ENCODE peak calls at places on chromosomes 12 and 14, in four cellular contexts. One of them, this sample, is unnamed.

GRCh38 chr12:3137814-3138445 is 60.8 kb downstream of the TSPAN9 start:
- DNase-seq in cardiac fibroblast: no peak
- DNase-seq in cardiac muscle cell: no peak
- DNase-seq in right lobe of liver: no peak
- DNase-seq in this sample: no peak

GRCh38 chr12:148676-149416 is 65.1 kb downstream of the SLC6A12 start:
- DNase-seq in cardiac fibroblast: no peak
- DNase-seq in cardiac muscle cell: no peak
- DNase-seq in right lobe of liver: no peak
- DNase-seq in this sample: no peak

GRCh38 chr14:24673534-24674203 is 39.7 kb upstream of the GZMB start:
- DNase-seq in cardiac fibroblast: no peak
- DNase-seq in cardiac muscle cell: no peak
- DNase-seq in right lobe of liver: no peak
- DNase-seq in this sample: no peak

GRCh38 chr14:64663174-64663573 is 41.0 kb upstream of the PLEKHG3 start:
- DNase-seq in cardiac fibroblast: peak
- DNase-seq in cardiac muscle cell: no peak
- DNase-seq in right lobe of liver: no peak
- DNase-seq in this sample: no peak

GRCh38 chr12:56160160-56160763 is 2.1 kb downstream of the MYL6 start:
- DNase-seq in cardiac fibroblast: peak
- DNase-seq in cardiac muscle cell: peak
- DNase-seq in right lobe of liver: no peak
- DNase-seq in this sample: no peak

GRCh38 chr14:64234877-64235651 is 59.1 kb downstream of the ESR2 start:
- DNase-seq in cardiac fibroblast: peak
- DNase-seq in cardiac muscle cell: peak
- DNase-seq in right lobe of liver: no peak
- DNase-seq in this sample: peak

GRCh38 chr12:116528067-116528466 is 31.1 kb upstream of the MAP1LC3B2 start:
- DNase-seq in cardiac fibroblast: peak
- DNase-seq in cardiac muscle cell: peak
- DNase-seq in right lobe of liver: no peak
- DNase-seq in this sample: peak

GRCh38 chr12:64876388-64877071 is 52.1 kb downstream of the TBC1D30 start:
- DNase-seq in cardiac fibroblast: no peak
- DNase-seq in cardiac muscle cell: no peak
- DNase-seq in right lobe of liver: no peak
- DNase-seq in this sample: no peak

GRCh38 chr12:79344855-79345840 is 345.6 kb downstream of the PAWR start:
- DNase-seq in cardiac fibroblast: peak
- DNase-seq in cardiac muscle cell: peak
- DNase-seq in right lobe of liver: no peak
- DNase-seq in this sample: peak

GRCh38 chr14:64993263-64993662 is 6.6 kb downstream of the FNTB start:
- DNase-seq in cardiac fibroblast: peak
- DNase-seq in cardiac muscle cell: peak
- DNase-seq in right lobe of liver: no peak
- DNase-seq in this sample: peak

GRCh38 chr12:124656214-124656516 is 88.8 kb upstream of the NCOR2 start:
- DNase-seq in cardiac fibroblast: no peak
- DNase-seq in cardiac muscle cell: no peak
- DNase-seq in right lobe of liver: no peak
- DNase-seq in this sample: no peak

GRCh38 chr14:52339262-52339661 is 25.1 kb downstream of the PTGER2 start:
- DNase-seq in cardiac fibroblast: no peak
- DNase-seq in cardiac muscle cell: no peak
- DNase-seq in right lobe of liver: no peak
- DNase-seq in this sample: no peak

GRCh38 chr12:9669534-9669933 is at the start of gene CLEC2D:
- DNase-seq in cardiac fibroblast: no peak
- DNase-seq in cardiac muscle cell: no peak
- DNase-seq in right lobe of liver: no peak
- DNase-seq in this sample: no peak

GRCh38 chr12:131473721-131474709 is 236.9 kb upstream of the SFSWAP start:
- DNase-seq in cardiac fibroblast: no peak
- DNase-seq in cardiac muscle cell: no peak
- DNase-seq in right lobe of liver: no peak
- DNase-seq in this sample: no peak

GRCh38 chr14:21846227-21846885 is 172.7 kb upstream of the OR4E1 start:
- DNase-seq in cardiac fibroblast: no peak
- DNase-seq in cardiac muscle cell: peak
- DNase-seq in right lobe of liver: peak
- DNase-seq in this sample: no peak

GRCh38 chr12:2877959-2878732 is 1.1 kb downstream of the RHNO1 start:
- DNase-seq in cardiac fibroblast: peak
- DNase-seq in cardiac muscle cell: peak
- DNase-seq in right lobe of liver: peak
- DNase-seq in this sample: peak

GRCh38 chr14:98931911-98932310 is 340.1 kb downstream of the BCL11B start:
- DNase-seq in cardiac fibroblast: no peak
- DNase-seq in cardiac muscle cell: no peak
- DNase-seq in right lobe of liver: no peak
- DNase-seq in this sample: no peak

GRCh38 chr12:28457785-28458184 is 267.5 kb downstream of the CCDC91 start:
- DNase-seq in cardiac fibroblast: no peak
- DNase-seq in cardiac muscle cell: no peak
- DNase-seq in right lobe of liver: no peak
- DNase-seq in this sample: peak

GRCh38 chr12:98895086-98895651 is 250.1 kb downstream of the APAF1 start:
- DNase-seq in cardiac fibroblast: no peak
- DNase-seq in cardiac muscle cell: no peak
- DNase-seq in right lobe of liver: no peak
- DNase-seq in this sample: no peak

GRCh38 chr14:37508500-37508899 is 86.5 kb downstream of the FOXA1 start:
- DNase-seq in cardiac fibroblast: peak
- DNase-seq in cardiac muscle cell: peak
- DNase-seq in right lobe of liver: no peak
- DNase-seq in this sample: no peak

GRCh38 chr12:112839386-112839972 is 47.9 kb downstream of the RPH3A start:
- DNase-seq in cardiac fibroblast: peak
- DNase-seq in cardiac muscle cell: peak
- DNase-seq in right lobe of liver: no peak
- DNase-seq in this sample: peak

GRCh38 chr12:92142251-92142896 is 3.3 kb downstream of the BTG1 start:
- DNase-seq in cardiac fibroblast: peak
- DNase-seq in cardiac muscle cell: no peak
- DNase-seq in right lobe of liver: no peak
- DNase-seq in this sample: no peak

GRCh38 chr12:40819427-40820108 is 127.3 kb downstream of the CNTN1 start:
- DNase-seq in cardiac fibroblast: no peak
- DNase-seq in cardiac muscle cell: no peak
- DNase-seq in right lobe of liver: no peak
- DNase-seq in this sample: no peak

GRCh38 chr12:68381476-68381875 is 49.3 kb upstream of the MDM1 start:
- DNase-seq in cardiac fibroblast: no peak
- DNase-seq in cardiac muscle cell: no peak
- DNase-seq in right lobe of liver: no peak
- DNase-seq in this sample: no peak

GRCh38 chr14:99910337-99911268 is 117.4 kb downstream of the EML1 start:
- DNase-seq in cardiac fibroblast: peak
- DNase-seq in cardiac muscle cell: peak
- DNase-seq in right lobe of liver: no peak
- DNase-seq in this sample: peak

GRCh38 chr12:11779286-11779685 is 129.8 kb downstream of the ETV6 start:
- DNase-seq in cardiac fibroblast: peak
- DNase-seq in cardiac muscle cell: peak
- DNase-seq in right lobe of liver: no peak
- DNase-seq in this sample: peak

GRCh38 chr12:65681226-65681625 is 143.1 kb upstream of the HMGA2 start:
- DNase-seq in cardiac fibroblast: no peak
- DNase-seq in cardiac muscle cell: peak
- DNase-seq in right lobe of liver: no peak
- DNase-seq in this sample: peak

GRCh38 chr12:51678086-51678724 is 87.2 kb downstream of the SCN8A start:
- DNase-seq in cardiac fibroblast: peak
- DNase-seq in cardiac muscle cell: peak
- DNase-seq in right lobe of liver: no peak
- DNase-seq in this sample: peak

GRCh38 chr12:2172486-2173214 is 119.9 kb downstream of the CACNA1C start:
- DNase-seq in cardiac fibroblast: no peak
- DNase-seq in cardiac muscle cell: peak
- DNase-seq in right lobe of liver: no peak
- DNase-seq in this sample: peak

GRCh38 chr12:92107621-92108131 is 38.0 kb downstream of the BTG1 start:
- DNase-seq in cardiac fibroblast: no peak
- DNase-seq in cardiac muscle cell: no peak
- DNase-seq in right lobe of liver: no peak
- DNase-seq in this sample: peak

GRCh38 chr12:70783455-70783854 is 137.1 kb downstream of the PTPRR start:
- DNase-seq in cardiac fibroblast: no peak
- DNase-seq in cardiac muscle cell: no peak
- DNase-seq in right lobe of liver: no peak
- DNase-seq in this sample: no peak

GRCh38 chr14:77376380-77376770 is 519 bp downstream of the TMED8 start:
- DNase-seq in cardiac fibroblast: peak
- DNase-seq in cardiac muscle cell: no peak
- DNase-seq in right lobe of liver: peak
- DNase-seq in this sample: no peak

DNA sequence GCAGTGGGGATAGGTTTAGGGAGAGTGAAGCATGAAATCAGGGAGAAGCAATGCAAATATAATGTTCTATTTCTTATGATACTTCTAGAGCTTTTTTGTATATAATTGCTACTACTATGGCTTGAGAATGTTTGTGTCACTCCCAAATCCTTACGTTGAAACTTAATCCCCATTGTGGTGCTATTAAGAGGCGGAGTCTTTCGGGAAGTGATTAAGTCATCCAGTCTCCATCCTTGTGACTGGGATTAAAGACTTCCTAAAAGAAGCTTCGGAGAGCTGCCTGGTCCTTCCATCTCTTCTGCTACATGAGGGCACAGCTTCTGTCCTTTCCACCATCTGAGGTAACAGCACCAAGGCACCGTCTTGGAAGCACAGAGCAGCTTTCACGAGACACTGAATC is 81.2 kb downstream of the COX16 start:
- DNase-seq in cardiac fibroblast: no peak
- DNase-seq in cardiac muscle cell: no peak
- DNase-seq in right lobe of liver: no peak
- DNase-seq in this sample: no peak
- H3K4me3 ChIP-seq in cardiac fibroblast: no peak
- H3K4me3 ChIP-seq in cardiac muscle cell: no peak
- H3K4me3 ChIP-seq in right lobe of liver: no peak
- H3K4me3 ChIP-seq in this sample: no peak

GRCh38 chr14:85528080-85528881 is 1.7 kb upstream of the FLRT2 start:
- DNase-seq in cardiac fibroblast: peak
- DNase-seq in cardiac muscle cell: peak
- DNase-seq in right lobe of liver: no peak
- DNase-seq in this sample: peak

GRCh38 chr14:85527458-85527857 is 2.5 kb upstream of the FLRT2 start:
- DNase-seq in cardiac fibroblast: peak
- DNase-seq in cardiac muscle cell: peak
- DNase-seq in right lobe of liver: no peak
- DNase-seq in this sample: no peak

GRCh38 chr14:85530626-85531025 is 682 bp downstream of the FLRT2 start:
- DNase-seq in cardiac fibroblast: no peak
- DNase-seq in cardiac muscle cell: no peak
- DNase-seq in right lobe of liver: no peak
- DNase-seq in this sample: no peak

GRCh38 chr14:85529803-85530574 is at the start of gene FLRT2:
- DNase-seq in cardiac fibroblast: peak
- DNase-seq in cardiac muscle cell: peak
- DNase-seq in right lobe of liver: peak
- DNase-seq in this sample: peak

DNA sequence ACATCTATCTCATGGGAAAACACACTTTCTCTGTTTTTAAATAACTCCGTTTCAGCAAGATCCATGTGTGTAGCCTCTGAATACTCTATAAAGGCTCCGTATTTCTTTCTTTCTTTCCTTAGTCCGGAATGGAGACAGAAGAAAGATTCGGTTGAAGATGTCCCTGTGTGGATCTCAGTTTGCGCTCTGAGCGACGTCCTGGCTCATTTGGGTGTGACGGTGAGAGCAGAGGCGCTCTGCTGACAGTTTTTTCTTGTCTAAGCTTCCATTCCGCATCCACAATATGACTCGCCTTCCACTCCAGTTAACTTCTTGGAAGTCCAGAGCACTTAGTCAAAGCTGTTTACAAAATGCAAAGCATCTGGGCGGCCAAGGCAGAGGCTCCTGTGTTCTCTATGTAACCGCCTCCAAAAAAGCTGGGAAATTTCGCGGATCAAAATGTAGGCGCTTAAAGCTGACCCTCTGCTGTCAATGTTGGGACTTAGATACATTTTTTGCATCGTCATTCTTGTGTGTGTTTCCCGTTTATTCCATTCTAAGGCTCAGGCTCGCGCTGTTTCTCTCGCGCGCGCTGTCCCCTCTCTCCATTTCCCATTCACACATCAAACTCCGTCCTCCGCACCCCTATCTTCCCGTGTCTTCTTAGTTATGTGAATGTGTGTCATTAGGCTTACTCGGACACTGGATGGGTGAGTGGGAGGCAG is 910 bp upstream of the FLRT2 start:
- DNase-seq in cardiac fibroblast: peak
- DNase-seq in cardiac muscle cell: peak
- DNase-seq in right lobe of liver: no peak
- DNase-seq in this sample: peak
- TF ChIP-seq CTCF in cardiac fibroblast: no peak
- TF ChIP-seq CTCF in cardiac muscle cell: no peak
- TF ChIP-seq CTCF in right lobe of liver: no peak
- TF ChIP-seq CTCF in this sample: no peak

GRCh38 chr12:132593521-132593920 is 16.9 kb downstream of the LRCOL1 start:
- DNase-seq in cardiac fibroblast: no peak
- DNase-seq in cardiac muscle cell: no peak
- DNase-seq in right lobe of liver: no peak
- DNase-seq in this sample: no peak
- H3K4me3 ChIP-seq in cardiac fibroblast: no peak
- H3K4me3 ChIP-seq in cardiac muscle cell: no peak
- H3K4me3 ChIP-seq in right lobe of liver: no peak
- H3K4me3 ChIP-seq in this sample: no peak

GRCh38 chr12:32039341-32039740 is 67.3 kb upstream of the BICD1 start:
- DNase-seq in cardiac fibroblast: no peak
- DNase-seq in cardiac muscle cell: peak
- DNase-seq in right lobe of liver: no peak
- DNase-seq in this sample: peak
- TF ChIP-seq CTCF in cardiac fibroblast: no peak
- TF ChIP-seq CTCF in cardiac muscle cell: no peak
- TF ChIP-seq CTCF in right lobe of liver: no peak
- TF ChIP-seq CTCF in this sample: no peak

GRCh38 chr14:102217399-102217798 is 77.7 kb downstream of the WDR20 start:
- DNase-seq in cardiac fibroblast: no peak
- DNase-seq in cardiac muscle cell: no peak
- DNase-seq in right lobe of liver: no peak
- DNase-seq in this sample: no peak
- H3K4me3 ChIP-seq in cardiac fibroblast: no peak
- H3K4me3 ChIP-seq in cardiac muscle cell: no peak
- H3K4me3 ChIP-seq in right lobe of liver: no peak
- H3K4me3 ChIP-seq in this sample: no peak

GRCh38 chr12:119695034-119695433 is 27.1 kb downstream of the PRKAB1 start:
- DNase-seq in cardiac fibroblast: peak
- DNase-seq in cardiac muscle cell: peak
- DNase-seq in right lobe of liver: no peak
- DNase-seq in this sample: peak
- TF ChIP-seq CTCF in cardiac fibroblast: peak
- TF ChIP-seq CTCF in cardiac muscle cell: peak
- TF ChIP-seq CTCF in right lobe of liver: peak
- TF ChIP-seq CTCF in this sample: peak